ENCODE peak calls at places on chromosomes 13 and 19, in five cellular contexts. One of them, this sample, is unnamed.
A peak's percentile ranks its signal among the peaks of the same experiment; 100 is the strongest.

GRCh38 chr13:39451860-39452301 is 151.1 kb downstream of the LHFPL6 start:
- DNase-seq in breast epithelium: no peak
- DNase-seq in NCI-H1105: no peak
- DNase-seq in psoas muscle: peak; percentile 31
- DNase-seq in endothelial cell: peak; percentile 18
- DNase-seq in this sample: no peak

GRCh38 chr13:50969691-50970090 is 60.1 kb downstream of the RNASEH2B start:
- DNase-seq in NCI-H1105: no peak
- DNase-seq in psoas muscle: no peak
- DNase-seq in endothelial cell: no peak
- DNase-seq in breast epithelium: no peak
- DNase-seq in this sample: no peak

GRCh38 chr13:98144501-98145350 is 1.8 kb downstream of the FARP1 start:
- DNase-seq in endothelial cell: peak; percentile 23
- DNase-seq in breast epithelium: no peak
- DNase-seq in psoas muscle: no peak
- DNase-seq in NCI-H1105: no peak
- DNase-seq in this sample: peak; percentile 43

GRCh38 chr19:47243364-47243775 is 12.4 kb upstream of the BBC3 start:
- DNase-seq in NCI-H1105: no peak
- DNase-seq in endothelial cell: no peak
- DNase-seq in psoas muscle: no peak
- DNase-seq in breast epithelium: no peak
- DNase-seq in this sample: no peak

GRCh38 chr13:41060723-41061074 is 610 bp upstream of the WBP4 start:
- DNase-seq in breast epithelium: peak; percentile 76
- DNase-seq in psoas muscle: peak; percentile 86
- DNase-seq in endothelial cell: peak; percentile 79
- DNase-seq in NCI-H1105: peak; percentile 61
- DNase-seq in this sample: peak; percentile 65

GRCh38 chr13:98527526-98527925 is 49.4 kb downstream of the STK24 start:
- DNase-seq in psoas muscle: no peak
- DNase-seq in breast epithelium: no peak
- DNase-seq in endothelial cell: no peak
- DNase-seq in NCI-H1105: no peak
- DNase-seq in this sample: no peak

GRCh38 chr13:43786472-43786765 is 353 bp downstream of the ENOX1 start:
- DNase-seq in psoas muscle: no peak
- DNase-seq in breast epithelium: no peak
- DNase-seq in endothelial cell: no peak
- DNase-seq in NCI-H1105: no peak
- DNase-seq in this sample: no peak

GRCh38 chr19:41563847-41564514 is 12.0 kb upstream of the CEACAM21 start:
- DNase-seq in endothelial cell: no peak
- DNase-seq in breast epithelium: no peak
- DNase-seq in psoas muscle: no peak
- DNase-seq in NCI-H1105: peak; percentile 12
- DNase-seq in this sample: no peak

GRCh38 chr13:41222259-41222852 is 28.0 kb upstream of the KBTBD7 start:
- DNase-seq in endothelial cell: peak; percentile 59
- DNase-seq in breast epithelium: no peak
- DNase-seq in psoas muscle: no peak
- DNase-seq in NCI-H1105: no peak
- DNase-seq in this sample: no peak

GRCh38 chr13:67036694-67037093 is 193.4 kb downstream of the PCDH9 start:
- DNase-seq in NCI-H1105: no peak
- DNase-seq in endothelial cell: no peak
- DNase-seq in psoas muscle: no peak
- DNase-seq in breast epithelium: no peak
- DNase-seq in this sample: no peak

GRCh38 chr13:102724923-102725322 is 30.1 kb upstream of the METTL21C start:
- DNase-seq in endothelial cell: no peak
- DNase-seq in NCI-H1105: no peak
- DNase-seq in psoas muscle: no peak
- DNase-seq in breast epithelium: no peak
- DNase-seq in this sample: no peak

GRCh38 chr19:49564616-49565045 is 15.7 kb downstream of the NOSIP start:
- DNase-seq in breast epithelium: no peak
- DNase-seq in psoas muscle: no peak
- DNase-seq in NCI-H1105: no peak
- DNase-seq in endothelial cell: no peak
- DNase-seq in this sample: no peak

GRCh38 chr13:21638319-21639282 is 32.3 kb upstream of the FGF9 start:
- DNase-seq in endothelial cell: peak; percentile 24
- DNase-seq in breast epithelium: no peak
- DNase-seq in NCI-H1105: no peak
- DNase-seq in psoas muscle: no peak
- DNase-seq in this sample: no peak

GRCh38 chr19:281992-282391 is 9.2 kb downstream of the PLPP2 start:
- DNase-seq in endothelial cell: no peak
- DNase-seq in breast epithelium: no peak
- DNase-seq in NCI-H1105: no peak
- DNase-seq in psoas muscle: no peak
- DNase-seq in this sample: no peak

GRCh38 chr19:45069056-45069455 is 7.2 kb downstream of the ZNF296 start:
- DNase-seq in breast epithelium: peak; percentile 75
- DNase-seq in NCI-H1105: no peak
- DNase-seq in psoas muscle: no peak
- DNase-seq in endothelial cell: no peak
- DNase-seq in this sample: no peak

GRCh38 chr19:1026189-1027019 is at the start of gene CNN2:
- DNase-seq in psoas muscle: peak; percentile 80
- DNase-seq in NCI-H1105: no peak
- DNase-seq in endothelial cell: peak; percentile 84
- DNase-seq in breast epithelium: peak; percentile 85
- DNase-seq in this sample: peak; percentile 52

GRCh38 chr13:41651413-41652068 is 194.2 kb downstream of the RGCC start:
- DNase-seq in breast epithelium: no peak
- DNase-seq in endothelial cell: no peak
- DNase-seq in NCI-H1105: no peak
- DNase-seq in psoas muscle: no peak
- DNase-seq in this sample: no peak

GRCh38 chr13:99214232-99214631 is 13.6 kb downstream of the UBAC2 start:
- DNase-seq in psoas muscle: no peak
- DNase-seq in endothelial cell: no peak
- DNase-seq in breast epithelium: no peak
- DNase-seq in NCI-H1105: no peak
- DNase-seq in this sample: no peak